ENCODE peak calls at places on chromosome 1, in six cellular contexts. One of them, this sample, is unnamed.

GRCh38 chr1:30527511-30528140 is 195.8 kb downstream of the MATN1 start:
- DNase-seq in IMR-90: no peak
- DNase-seq in trophoblast cell: no peak
- DNase-seq in neuronal stem cell: no peak
- DNase-seq in mesenchymal stem cell: no peak
- DNase-seq in H1: no peak
- DNase-seq in this sample: peak; percentile 24

GRCh38 chr1:16017461-16018303 is at the start of gene HSPB7:
- DNase-seq in neuronal stem cell: no peak
- DNase-seq in IMR-90: peak; percentile 52
- DNase-seq in mesenchymal stem cell: peak; percentile 94
- DNase-seq in trophoblast cell: peak; percentile 33
- DNase-seq in H1: no peak
- DNase-seq in this sample: peak; percentile 79

GRCh38 chr1:204299828-204300365 is 59.8 kb downstream of the PLEKHA6 start:
- DNase-seq in mesenchymal stem cell: no peak
- DNase-seq in trophoblast cell: no peak
- DNase-seq in H1: no peak
- DNase-seq in IMR-90: no peak
- DNase-seq in neuronal stem cell: no peak
- DNase-seq in this sample: no peak

GRCh38 chr1:10869933-10870332 is 73.5 kb upstream of the CASZ1 start:
- DNase-seq in mesenchymal stem cell: no peak
- DNase-seq in H1: no peak
- DNase-seq in IMR-90: no peak
- DNase-seq in trophoblast cell: no peak
- DNase-seq in neuronal stem cell: no peak
- DNase-seq in this sample: no peak

GRCh38 chr1:247119600-247120407 is 15.6 kb upstream of the ZNF669 start:
- DNase-seq in trophoblast cell: no peak
- DNase-seq in H1: no peak
- DNase-seq in mesenchymal stem cell: no peak
- DNase-seq in neuronal stem cell: no peak
- DNase-seq in IMR-90: no peak
- DNase-seq in this sample: peak; percentile 6

GRCh38 chr1:79040424-79041089 is 34.0 kb upstream of the ADGRL4 start:
- DNase-seq in IMR-90: peak; percentile 16
- DNase-seq in H1: no peak
- DNase-seq in mesenchymal stem cell: no peak
- DNase-seq in trophoblast cell: no peak
- DNase-seq in neuronal stem cell: no peak
- DNase-seq in this sample: no peak

GRCh38 chr1:248114890-248115289 is 19.9 kb downstream of the OR2L13 start:
- DNase-seq in IMR-90: no peak
- DNase-seq in trophoblast cell: no peak
- DNase-seq in H1: no peak
- DNase-seq in neuronal stem cell: no peak
- DNase-seq in mesenchymal stem cell: no peak
- DNase-seq in this sample: no peak

GRCh38 chr1:178501705-178502329 is 5.1 kb upstream of the CLEC20A start:
- DNase-seq in neuronal stem cell: peak; percentile 66
- DNase-seq in trophoblast cell: peak; percentile 41
- DNase-seq in mesenchymal stem cell: peak; percentile 65
- DNase-seq in H1: peak; percentile 96
- DNase-seq in IMR-90: peak; percentile 64
- DNase-seq in this sample: peak; percentile 87

GRCh38 chr1:24575905-24576587 is 20.2 kb downstream of the NCMAP start:
- DNase-seq in H1: no peak
- DNase-seq in IMR-90: no peak
- DNase-seq in neuronal stem cell: no peak
- DNase-seq in mesenchymal stem cell: no peak
- DNase-seq in trophoblast cell: no peak
- DNase-seq in this sample: no peak
- H2AFZ ChIP-seq in H1: no peak overlapping the region
- H2AFZ ChIP-seq in IMR-90: peak overlapping the region; percentile 64
- H2AFZ ChIP-seq in neuronal stem cell: peak overlapping the region; percentile 74
- H2AFZ ChIP-seq in mesenchymal stem cell: no peak overlapping the region
- H2AFZ ChIP-seq in trophoblast cell: no peak overlapping the region
- H2AFZ ChIP-seq in this sample: no peak overlapping the region

GRCh38 chr1:201405484-201405831 is 6.3 kb upstream of the LAD1 start:
- DNase-seq in IMR-90: no peak
- DNase-seq in trophoblast cell: no peak
- DNase-seq in mesenchymal stem cell: no peak
- DNase-seq in H1: no peak
- DNase-seq in neuronal stem cell: no peak
- DNase-seq in this sample: no peak
- H3K23ac ChIP-seq in IMR-90: no peak overlapping the region
- H3K23ac ChIP-seq in trophoblast cell: no peak overlapping the region
- H3K23ac ChIP-seq in mesenchymal stem cell: no peak overlapping the region
- H3K23ac ChIP-seq in H1: no peak overlapping the region
- H3K23ac ChIP-seq in neuronal stem cell: peak overlapping the region; percentile 9
- H3K23ac ChIP-seq in this sample: no peak overlapping the region

GRCh38 chr1:230850547-230850946 is 17.8 kb downstream of the C1orf198 start:
- DNase-seq in neuronal stem cell: no peak
- DNase-seq in trophoblast cell: no peak
- DNase-seq in H1: no peak
- DNase-seq in mesenchymal stem cell: no peak
- DNase-seq in IMR-90: no peak
- DNase-seq in this sample: no peak
- H3K18ac ChIP-seq in neuronal stem cell: peak overlapping the region; percentile 15
- H3K18ac ChIP-seq in trophoblast cell: peak overlapping the region; percentile 100
- H3K18ac ChIP-seq in H1: no peak overlapping the region
- H3K18ac ChIP-seq in mesenchymal stem cell: peak overlapping the region; percentile 88
- H3K18ac ChIP-seq in IMR-90: peak overlapping the region; percentile 83
- H3K18ac ChIP-seq in this sample: no peak overlapping the region

GRCh38 chr1:84141177-84142003 is 2.7 kb upstream of the PRKACB start:
- DNase-seq in H1: no peak
- DNase-seq in neuronal stem cell: no peak
- DNase-seq in mesenchymal stem cell: peak; percentile 30
- DNase-seq in trophoblast cell: no peak
- DNase-seq in IMR-90: peak; percentile 40
- DNase-seq in this sample: no peak
- H2AFZ ChIP-seq in H1: no peak overlapping the region
- H2AFZ ChIP-seq in neuronal stem cell: no peak overlapping the region
- H2AFZ ChIP-seq in mesenchymal stem cell: no peak overlapping the region
- H2AFZ ChIP-seq in trophoblast cell: no peak overlapping the region
- H2AFZ ChIP-seq in IMR-90: no peak overlapping the region
- H2AFZ ChIP-seq in this sample: no peak overlapping the region

GRCh38 chr1:17837631-17838030 is 82.5 kb downstream of the ACTL8 start:
- DNase-seq in H1: no peak
- DNase-seq in mesenchymal stem cell: no peak
- DNase-seq in neuronal stem cell: no peak
- DNase-seq in IMR-90: no peak
- DNase-seq in trophoblast cell: no peak
- DNase-seq in this sample: no peak
- H3K23ac ChIP-seq in H1: no peak overlapping the region
- H3K23ac ChIP-seq in mesenchymal stem cell: no peak overlapping the region
- H3K23ac ChIP-seq in neuronal stem cell: no peak overlapping the region
- H3K23ac ChIP-seq in IMR-90: no peak overlapping the region
- H3K23ac ChIP-seq in trophoblast cell: no peak overlapping the region
- H3K23ac ChIP-seq in this sample: no peak overlapping the region

DNA sequence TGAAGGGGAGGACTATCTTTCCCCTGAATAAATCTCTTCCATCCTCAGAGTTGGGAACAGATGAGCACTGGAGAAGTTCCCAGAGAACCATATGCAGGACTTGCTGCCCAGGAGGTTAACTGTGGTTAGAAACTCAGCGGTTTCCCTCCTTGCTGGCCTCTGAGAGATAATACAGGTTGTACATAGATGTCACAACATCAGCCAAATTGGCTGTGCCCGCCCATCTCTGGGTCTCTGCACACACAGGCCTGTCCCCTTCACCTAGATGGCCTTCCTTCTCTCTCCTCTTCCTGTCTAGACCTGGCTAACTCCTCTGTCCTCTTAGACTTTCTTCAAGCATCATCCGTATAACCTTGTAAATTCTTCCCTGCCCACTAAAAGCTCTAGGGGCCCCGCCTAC is 5.7 kb downstream of the RGS5 start:
- DNase-seq in trophoblast cell: no peak
- DNase-seq in neuronal stem cell: no peak
- DNase-seq in IMR-90: no peak
- DNase-seq in mesenchymal stem cell: no peak
- DNase-seq in H1: no peak
- DNase-seq in this sample: no peak
- H3K18ac ChIP-seq in trophoblast cell: no peak overlapping the region
- H3K18ac ChIP-seq in neuronal stem cell: peak overlapping the region; percentile 21
- H3K18ac ChIP-seq in IMR-90: no peak overlapping the region
- H3K18ac ChIP-seq in mesenchymal stem cell: peak overlapping the region; percentile 27
- H3K18ac ChIP-seq in H1: no peak overlapping the region
- H3K18ac ChIP-seq in this sample: peak overlapping the region; percentile 48

GRCh38 chr1:8922962-8923361 is 22.7 kb upstream of the CA6 start:
- DNase-seq in H1: no peak
- DNase-seq in mesenchymal stem cell: no peak
- DNase-seq in neuronal stem cell: no peak
- DNase-seq in trophoblast cell: no peak
- DNase-seq in IMR-90: no peak
- DNase-seq in this sample: no peak

GRCh38 chr1:8926707-8927694 is 18.7 kb upstream of the CA6 start:
- DNase-seq in H1: no peak
- DNase-seq in trophoblast cell: no peak
- DNase-seq in mesenchymal stem cell: no peak
- DNase-seq in neuronal stem cell: no peak
- DNase-seq in IMR-90: no peak
- DNase-seq in this sample: no peak

GRCh38 chr1:8925406-8925805 is 20.3 kb upstream of the CA6 start:
- DNase-seq in H1: no peak
- DNase-seq in IMR-90: no peak
- DNase-seq in trophoblast cell: no peak
- DNase-seq in neuronal stem cell: no peak
- DNase-seq in mesenchymal stem cell: no peak
- DNase-seq in this sample: no peak

DNA sequence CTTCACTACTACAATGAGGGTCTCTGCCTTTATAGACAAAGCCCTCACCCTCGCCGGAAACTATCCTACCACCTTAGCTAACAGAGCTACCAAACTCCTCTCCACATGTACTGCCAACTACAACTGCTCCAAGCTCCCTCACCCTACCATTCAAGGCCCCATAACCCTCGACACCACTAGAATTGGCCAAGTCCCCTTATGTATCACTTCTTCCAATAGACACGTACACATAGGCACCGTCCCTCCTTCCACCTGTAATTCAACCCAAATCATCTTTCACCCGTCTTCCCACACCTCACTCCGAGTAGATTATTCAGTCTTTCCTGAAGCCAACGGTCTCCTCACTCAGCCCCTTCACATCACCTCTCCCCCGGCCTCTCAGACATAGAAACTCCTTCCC is 19.7 kb upstream of the CA6 start:
- DNase-seq in H1: no peak
- DNase-seq in IMR-90: no peak
- DNase-seq in neuronal stem cell: no peak
- DNase-seq in mesenchymal stem cell: no peak
- DNase-seq in trophoblast cell: no peak
- DNase-seq in this sample: no peak
- H2AFZ ChIP-seq in H1: no peak overlapping the region
- H2AFZ ChIP-seq in IMR-90: no peak overlapping the region
- H2AFZ ChIP-seq in neuronal stem cell: no peak overlapping the region
- H2AFZ ChIP-seq in mesenchymal stem cell: no peak overlapping the region
- H2AFZ ChIP-seq in trophoblast cell: no peak overlapping the region
- H2AFZ ChIP-seq in this sample: no peak overlapping the region

GRCh38 chr1:162000053-162000420 is 23.6 kb downstream of the OLFML2B start:
- DNase-seq in trophoblast cell: no peak
- DNase-seq in IMR-90: no peak
- DNase-seq in neuronal stem cell: no peak
- DNase-seq in H1: no peak
- DNase-seq in mesenchymal stem cell: no peak
- DNase-seq in this sample: no peak
- H3K23ac ChIP-seq in trophoblast cell: no peak overlapping the region
- H3K23ac ChIP-seq in IMR-90: no peak overlapping the region
- H3K23ac ChIP-seq in neuronal stem cell: no peak overlapping the region
- H3K23ac ChIP-seq in H1: no peak overlapping the region
- H3K23ac ChIP-seq in mesenchymal stem cell: no peak overlapping the region
- H3K23ac ChIP-seq in this sample: no peak overlapping the region

GRCh38 chr1:12228979-12229378 is 851 bp upstream of the VPS13D start:
- DNase-seq in trophoblast cell: no peak
- DNase-seq in neuronal stem cell: no peak
- DNase-seq in IMR-90: no peak
- DNase-seq in mesenchymal stem cell: no peak
- DNase-seq in H1: no peak
- DNase-seq in this sample: no peak

GRCh38 chr1:12229386-12229834 is 420 bp upstream of the VPS13D start:
- DNase-seq in H1: no peak
- DNase-seq in neuronal stem cell: no peak
- DNase-seq in IMR-90: no peak
- DNase-seq in mesenchymal stem cell: no peak
- DNase-seq in trophoblast cell: no peak
- DNase-seq in this sample: no peak

GRCh38 chr1:12230549-12231275 is 882 bp downstream of the VPS13D start:
- DNase-seq in mesenchymal stem cell: peak; percentile 45
- DNase-seq in H1: peak; percentile 64
- DNase-seq in trophoblast cell: peak; percentile 32
- DNase-seq in IMR-90: no peak
- DNase-seq in neuronal stem cell: no peak
- DNase-seq in this sample: peak; percentile 37

GRCh38 chr1:12231276-12231595 is 1.4 kb downstream of the VPS13D start:
- DNase-seq in trophoblast cell: no peak
- DNase-seq in H1: no peak
- DNase-seq in IMR-90: no peak
- DNase-seq in mesenchymal stem cell: peak; percentile 42
- DNase-seq in neuronal stem cell: no peak
- DNase-seq in this sample: no peak

DNA sequence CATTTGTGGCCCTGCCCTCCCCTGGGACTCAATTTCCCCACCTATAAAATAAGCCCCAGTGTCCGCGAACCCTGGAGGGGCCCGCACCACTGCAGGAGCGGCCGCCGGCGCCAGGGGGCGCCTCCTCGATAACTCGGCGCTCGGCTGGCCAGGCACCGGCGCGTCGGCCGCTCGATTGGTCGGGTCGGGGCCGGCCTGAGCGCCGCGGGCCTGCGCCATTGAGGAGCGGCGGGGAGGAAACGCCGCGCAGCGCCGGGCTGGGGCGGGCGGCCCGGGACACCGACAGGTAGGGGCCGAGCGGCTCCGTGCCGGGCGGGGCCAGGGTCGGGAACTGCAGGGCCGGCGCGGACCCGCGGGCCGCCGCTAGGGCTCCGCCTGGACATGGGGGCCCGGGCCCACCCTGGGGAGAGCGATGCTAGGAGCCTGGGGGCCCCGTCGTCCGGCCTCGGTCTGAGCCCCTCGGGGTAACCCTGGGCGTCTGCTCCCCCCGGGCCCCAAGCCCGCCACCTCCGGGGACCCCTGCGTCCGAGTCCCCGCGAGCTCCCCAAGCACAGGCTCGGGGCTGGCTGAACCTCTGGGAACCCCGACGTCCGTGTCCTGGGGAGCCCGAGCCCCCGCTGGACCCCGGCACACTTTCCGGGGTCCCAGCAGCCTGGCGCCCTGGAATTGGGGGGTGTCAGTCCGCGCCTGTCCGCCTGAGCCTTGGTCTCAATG is at the start of gene VPS13D:
- DNase-seq in H1: peak; percentile 94
- DNase-seq in trophoblast cell: peak; percentile 79
- DNase-seq in neuronal stem cell: peak; percentile 81
- DNase-seq in mesenchymal stem cell: peak; percentile 77
- DNase-seq in IMR-90: peak; percentile 67
- DNase-seq in this sample: peak; percentile 78
- H3K18ac ChIP-seq in H1: peak within 1 kb of the TSS; percentile 90
- H3K18ac ChIP-seq in trophoblast cell: peak within 1 kb of the TSS; percentile 85
- H3K18ac ChIP-seq in neuronal stem cell: peak within 1 kb of the TSS; percentile 90
- H3K18ac ChIP-seq in mesenchymal stem cell: peak within 1 kb of the TSS; percentile 45
- H3K18ac ChIP-seq in IMR-90: no peak within 1 kb of the TSS
- H3K18ac ChIP-seq in this sample: no peak within 1 kb of the TSS

GRCh38 chr1:206513312-206514111 is 6.2 kb downstream of the RASSF5 start:
- DNase-seq in trophoblast cell: peak; percentile 81
- DNase-seq in IMR-90: peak; percentile 87
- DNase-seq in mesenchymal stem cell: peak; percentile 32
- DNase-seq in H1: no peak
- DNase-seq in neuronal stem cell: no peak
- DNase-seq in this sample: no peak
- H2AFZ ChIP-seq in trophoblast cell: no peak overlapping the region
- H2AFZ ChIP-seq in IMR-90: peak overlapping the region; percentile 90
- H2AFZ ChIP-seq in mesenchymal stem cell: no peak overlapping the region
- H2AFZ ChIP-seq in H1: no peak overlapping the region
- H2AFZ ChIP-seq in neuronal stem cell: no peak overlapping the region
- H2AFZ ChIP-seq in this sample: no peak overlapping the region